ENCODE peak calls at places on chromosomes 5 and 9, in four cellular contexts. P, G, W and R are unnamed samples.

GRCh38 chr5:59744531-59744992 is 149.0 kb downstream of the PDE4D start:
- DNase-seq in P (no peak), G (no peak), W (no peak), R (peak; percentile 33)

GRCh38 chr5:153964201-153965101 is 74.3 kb downstream of the FAM114A2 start:
- DNase-seq in P (no peak), G (no peak), W (no peak), R (no peak)

GRCh38 chr5:66867622-66868322 is 271.6 kb downstream of the MAST4 start:
- DNase-seq in P (no peak), G (no peak), W (no peak), R (no peak)

GRCh38 chr9:27880135-27880534 is 306.9 kb upstream of the C9orf72 start:
- DNase-seq in P (no peak), G (no peak), W (no peak), R (no peak)

GRCh38 chr5:124546643-124547042 is 199.8 kb downstream of the ZNF608 start:
- DNase-seq in P (no peak), G (no peak), W (no peak), R (peak; percentile 8)

GRCh38 chr5:35354751-35355150 is 124.5 kb upstream of the PRLR start:
- DNase-seq in P (no peak), G (no peak), W (no peak), R (no peak)

GRCh38 chr9:14451949-14452348 is 138.0 kb upstream of the NFIB start:
- DNase-seq in P (no peak), G (no peak), W (no peak), R (no peak)

GRCh38 chr9:30972654-30973053 is 1411.8 kb upstream of the ACO1 start:
- DNase-seq in P (no peak), G (no peak), W (no peak), R (no peak)

GRCh38 chr9:36192196-36192595 is 1.5 kb downstream of the CLTA start:
- DNase-seq in P (no peak), G (no peak), W (no peak), R (no peak)

GRCh38 chr5:39624268-39624886 is 199.6 kb upstream of the DAB2 start:
- DNase-seq in P (no peak), G (peak; percentile 47), W (peak; percentile 11), R (peak; percentile 29)

GRCh38 chr9:121169094-121169601 is 32.5 kb downstream of the RAB14 start:
- DNase-seq in P (peak; percentile 34), G (peak; percentile 5), W (no peak), R (peak; percentile 31)

GRCh38 chr5:17229308-17229707 is 11.9 kb downstream of the BASP1 start:
- DNase-seq in P (no peak), G (no peak), W (no peak), R (no peak)

GRCh38 chr9:112032009-112032408 is 135.4 kb downstream of the UGCG start:
- DNase-seq in P (no peak), G (no peak), W (peak; percentile 97), R (no peak)

GRCh38 chr5:139273322-139273571 is 20.3 kb upstream of the MATR3 start:
- DNase-seq in P (no peak), G (peak; percentile 51), W (no peak), R (peak; percentile 37)

GRCh38 chr5:71998746-71999145 is 108.5 kb upstream of the MAP1B start:
- DNase-seq in P (no peak), G (no peak), W (no peak), R (no peak)

GRCh38 chr9:105132006-105132405 is 112.4 kb upstream of the SLC44A1 start:
- DNase-seq in P (no peak), G (no peak), W (no peak), R (no peak)

GRCh38 chr5:34497031-34497808 is 158.9 kb upstream of the RAI14 start:
- DNase-seq in P (no peak), G (no peak), W (no peak), R (no peak)

GRCh38 chr9:87216036-87216435 is 268.7 kb upstream of the GAS1 start:
- DNase-seq in P (no peak), G (no peak), W (no peak), R (no peak)

GRCh38 chr5:149583394-149583793 is 2.1 kb downstream of the ARHGEF37 start:
- DNase-seq in P (no peak), G (no peak), W (no peak), R (no peak)

GRCh38 chr9:14715102-14715501 is 7.4 kb downstream of the CER1 start:
- DNase-seq in P (no peak), G (no peak), W (no peak), R (no peak)

GRCh38 chr5:65037845-65038815 is 269.4 kb downstream of the CWC27 start:
- DNase-seq in P (peak; percentile 42), G (peak; percentile 39), W (no peak), R (peak; percentile 24)

GRCh38 chr9:134419684-134420076 is 93.4 kb downstream of the RXRA start:
- DNase-seq in P (peak; percentile 56), G (no peak), W (no peak), R (peak; percentile 39)

GRCh38 chr5:153400931-153401330 is 89.5 kb upstream of the GRIA1 start:
- DNase-seq in P (no peak), G (no peak), W (no peak), R (no peak)

GRCh38 chr5:59598547-59598874 is 295.0 kb downstream of the PDE4D start:
- DNase-seq in P (no peak), G (no peak), W (no peak), R (no peak)

GRCh38 chr5:62942384-62942783 is 363.8 kb downstream of the LRRC70 start:
- DNase-seq in P (no peak), G (no peak), W (no peak), R (no peak)

GRCh38 chr9:13529321-13530104 is 250.0 kb upstream of the MPDZ start:
- DNase-seq in P (no peak), G (no peak), W (no peak), R (no peak)

GRCh38 chr5:21880164-21880563 is 973.0 kb downstream of the CDH12 start:
- DNase-seq in P (no peak), G (no peak), W (no peak), R (no peak)

GRCh38 chr5:113510836-113511451 is 2.5 kb upstream of the YTHDC2 start:
- DNase-seq in P (no peak), G (peak; percentile 50), W (no peak), R (peak; percentile 47)

GRCh38 chr5:154519375-154519774 is 41.3 kb upstream of the HAND1 start:
- DNase-seq in P (no peak), G (no peak), W (no peak), R (peak; percentile 80)

GRCh38 chr5:126233256-126233655 is 190.0 kb upstream of the GRAMD2B start:
- DNase-seq in P (no peak), G (no peak), W (no peak), R (no peak)

GRCh38 chr5:133323464-133323863 is 271.7 kb downstream of the HSPA4 start:
- DNase-seq in P (no peak), G (no peak), W (no peak), R (no peak)

GRCh38 chr9:130854086-130854485 is 19.0 kb downstream of the ABL1 start:
- DNase-seq in P (peak; percentile 88), G (no peak), W (no peak), R (no peak)

GRCh38 chr9:89278551-89278950 is 32.4 kb upstream of the CKS2 start:
- DNase-seq in P (no peak), G (no peak), W (no peak), R (no peak)

GRCh38 chr5:58933891-58934628 is 351.2 kb downstream of the RAB3C start:
- DNase-seq in P (no peak), G (no peak), W (no peak), R (no peak)

GRCh38 chr5:16871746-16872339 is 64.2 kb downstream of the MYO10 start:
- DNase-seq in P (no peak), G (no peak), W (no peak), R (no peak)

GRCh38 chr5:26582350-26583040 is 455.9 kb downstream of the CDH9 start:
- DNase-seq in P (no peak), G (no peak), W (no peak), R (no peak)

GRCh38 chr5:140312067-140312790 is 9.3 kb upstream of the PFDN1 start:
- DNase-seq in P (no peak), G (no peak), W (no peak), R (peak; percentile 26)

DNA sequence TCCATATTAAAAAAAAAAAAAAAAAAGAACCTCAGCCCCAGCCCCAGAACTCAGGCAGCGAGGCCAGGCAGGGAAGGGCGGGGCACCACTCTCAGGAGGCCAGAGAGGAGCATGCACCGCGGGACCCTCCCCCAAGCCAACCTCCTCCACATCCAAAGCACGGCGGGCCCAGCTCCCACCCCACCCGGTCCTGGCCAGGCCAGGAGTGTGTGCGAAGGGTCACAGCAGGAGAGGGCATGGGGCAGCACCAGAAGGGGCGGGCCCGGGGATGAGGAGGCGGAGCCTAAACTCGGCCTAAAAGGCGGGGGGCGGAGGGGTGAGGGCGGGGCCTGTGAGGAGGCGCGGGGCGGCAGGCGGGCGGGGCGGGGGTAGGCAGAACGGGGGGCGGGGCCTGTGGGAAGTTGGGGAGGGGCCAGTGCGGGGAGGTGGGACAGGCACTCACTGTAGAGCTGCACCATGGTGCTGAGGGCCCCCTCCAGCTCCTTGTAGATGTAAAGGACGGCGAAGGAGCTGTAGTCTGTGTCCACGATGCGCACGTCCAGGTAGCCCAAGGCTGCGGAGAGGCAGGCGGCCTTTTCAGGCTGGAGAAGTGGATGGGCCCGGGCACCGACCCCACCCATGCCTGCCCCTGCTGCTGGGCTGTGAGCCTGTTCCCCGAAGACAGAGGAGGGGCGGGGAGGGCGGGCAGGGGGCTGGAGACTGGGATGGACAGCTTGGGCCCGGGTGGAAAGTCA is 1.2 kb downstream of the LCN15 start:
- DNase-seq in P (peak; percentile 97), G (peak; percentile 30), W (no peak), R (peak; percentile 49)
- TF ChIP-seq RAD21 in P (no peak), G (no peak), W (no peak), R (no peak)

DNA sequence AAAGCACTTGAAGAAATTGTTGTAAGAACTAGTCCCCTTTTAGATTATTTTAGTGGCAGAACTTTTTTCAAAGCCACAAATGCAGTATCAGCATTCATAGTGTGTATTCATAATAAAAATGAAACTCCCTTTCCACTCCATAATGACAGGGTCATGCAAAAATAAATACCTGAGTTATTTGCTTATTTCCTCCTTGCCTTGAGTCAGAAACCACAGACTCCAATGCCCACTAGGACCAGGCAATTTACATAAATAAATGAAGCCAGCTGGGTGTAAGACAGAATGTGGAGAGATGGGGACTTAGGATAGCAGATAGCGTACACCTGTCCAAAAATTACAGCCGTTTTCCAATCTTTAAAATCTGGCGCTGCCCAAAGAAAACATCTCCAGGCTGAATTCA is 417.8 kb downstream of the TMEM161B start:
- DNase-seq in P (no peak), G (no peak), W (peak; percentile 8), R (no peak)
- TF ChIP-seq MYC in P (no peak), G (no peak), W (no peak), R (no peak)

GRCh38 chr5:76801159-76801802 is 17.5 kb upstream of the F2RL1 start:
- DNase-seq in P (no peak), G (no peak), W (no peak), R (peak; percentile 89)
- TF ChIP-seq RAD21 in P (no peak), G (no peak), W (no peak), R (no peak)

DNA sequence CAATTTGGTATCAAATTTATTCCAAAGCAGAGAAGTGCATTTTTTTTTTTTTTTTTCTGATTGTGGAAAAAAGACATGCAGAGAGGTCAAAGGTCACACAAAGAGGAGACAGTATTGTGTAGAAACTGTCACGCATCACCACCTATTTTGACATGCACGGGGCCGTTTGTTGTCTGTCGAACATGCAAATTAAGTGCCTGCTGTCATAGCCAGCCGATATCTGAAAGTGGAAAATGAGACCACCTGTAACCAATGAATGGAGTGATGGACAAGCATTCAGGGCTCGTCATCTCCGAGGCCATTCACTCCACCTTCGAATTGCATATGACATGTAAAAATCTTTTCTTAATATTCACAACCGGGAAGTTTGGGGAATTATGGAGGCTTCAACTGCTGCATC is 512.2 kb upstream of the ADAMTS16 start:
- DNase-seq in P (no peak), G (no peak), W (no peak), R (no peak)
- TF ChIP-seq MYC in P (no peak), G (no peak), W (no peak), R (no peak)